ENCODE peak calls at places on chromosomes 13 and 19, in five cellular contexts. One of them, this sample, is unnamed.

GRCh38 chr13:114146173-114146572 is 13.8 kb upstream of the RASA3 start:
- DNase-seq in ovary: no peak
- DNase-seq in left cardiac atrium: no peak
- DNase-seq in kidney glomerular epithelial cell: no peak
- DNase-seq in activated naive CD4-positive, alpha-beta T cell treated with anti-CD3 and anti-CD28 coated beads for 36 hours: no peak
- DNase-seq in this sample: no peak

GRCh38 chr19:13094285-13094595 is 8.4 kb downstream of the LYL1 start:
- DNase-seq in left cardiac atrium: peak; percentile 35
- DNase-seq in activated naive CD4-positive, alpha-beta T cell treated with anti-CD3 and anti-CD28 coated beads for 36 hours: no peak
- DNase-seq in kidney glomerular epithelial cell: no peak
- DNase-seq in ovary: peak; percentile 63
- DNase-seq in this sample: no peak

GRCh38 chr19:48216933-48217332 is 38.8 kb downstream of the CARD8 start:
- DNase-seq in ovary: no peak
- DNase-seq in left cardiac atrium: no peak
- DNase-seq in kidney glomerular epithelial cell: no peak
- DNase-seq in activated naive CD4-positive, alpha-beta T cell treated with anti-CD3 and anti-CD28 coated beads for 36 hours: no peak
- DNase-seq in this sample: no peak

GRCh38 chr19:6685962-6686627 is 16.1 kb upstream of the TNFSF14 start:
- DNase-seq in kidney glomerular epithelial cell: no peak
- DNase-seq in left cardiac atrium: no peak
- DNase-seq in activated naive CD4-positive, alpha-beta T cell treated with anti-CD3 and anti-CD28 coated beads for 36 hours: no peak
- DNase-seq in ovary: no peak
- DNase-seq in this sample: no peak

GRCh38 chr19:4267101-4267900 is 11.8 kb upstream of the SHD start:
- DNase-seq in left cardiac atrium: peak; percentile 43
- DNase-seq in kidney glomerular epithelial cell: no peak
- DNase-seq in activated naive CD4-positive, alpha-beta T cell treated with anti-CD3 and anti-CD28 coated beads for 36 hours: peak; percentile 79
- DNase-seq in ovary: peak; percentile 65
- DNase-seq in this sample: peak; percentile 40

GRCh38 chr19:12840091-12841079 is 2.1 kb downstream of the MAST1 start:
- DNase-seq in kidney glomerular epithelial cell: peak; percentile 59
- DNase-seq in activated naive CD4-positive, alpha-beta T cell treated with anti-CD3 and anti-CD28 coated beads for 36 hours: peak; percentile 67
- DNase-seq in ovary: peak; percentile 64
- DNase-seq in left cardiac atrium: peak; percentile 64
- DNase-seq in this sample: peak; percentile 85

GRCh38 chr13:73268306-73268705 is 209.5 kb downstream of the KLF5 start:
- DNase-seq in ovary: no peak
- DNase-seq in activated naive CD4-positive, alpha-beta T cell treated with anti-CD3 and anti-CD28 coated beads for 36 hours: no peak
- DNase-seq in kidney glomerular epithelial cell: no peak
- DNase-seq in left cardiac atrium: no peak
- DNase-seq in this sample: peak; percentile 81

GRCh38 chr19:41308450-41309224 is 1.3 kb upstream of the CCDC97 start:
- DNase-seq in activated naive CD4-positive, alpha-beta T cell treated with anti-CD3 and anti-CD28 coated beads for 36 hours: peak; percentile 98
- DNase-seq in kidney glomerular epithelial cell: peak; percentile 82
- DNase-seq in ovary: peak; percentile 94
- DNase-seq in left cardiac atrium: peak; percentile 91
- DNase-seq in this sample: peak; percentile 90

GRCh38 chr13:31424130-31424729 is 224.5 kb downstream of the B3GLCT start:
- DNase-seq in kidney glomerular epithelial cell: peak; percentile 73
- DNase-seq in activated naive CD4-positive, alpha-beta T cell treated with anti-CD3 and anti-CD28 coated beads for 36 hours: peak; percentile 77
- DNase-seq in ovary: peak; percentile 74
- DNase-seq in left cardiac atrium: peak; percentile 78
- DNase-seq in this sample: peak; percentile 83

GRCh38 chr13:24050796-24051715 is 109.5 kb upstream of the SPATA13 start:
- DNase-seq in left cardiac atrium: no peak
- DNase-seq in ovary: no peak
- DNase-seq in activated naive CD4-positive, alpha-beta T cell treated with anti-CD3 and anti-CD28 coated beads for 36 hours: no peak
- DNase-seq in kidney glomerular epithelial cell: no peak
- DNase-seq in this sample: peak; percentile 57

GRCh38 chr13:27182844-27183497 is 11.4 kb upstream of the USP12 start:
- DNase-seq in activated naive CD4-positive, alpha-beta T cell treated with anti-CD3 and anti-CD28 coated beads for 36 hours: no peak
- DNase-seq in kidney glomerular epithelial cell: peak; percentile 36
- DNase-seq in ovary: no peak
- DNase-seq in left cardiac atrium: peak; percentile 76
- DNase-seq in this sample: peak; percentile 98

GRCh38 chr13:60788156-60788829 is 391.3 kb downstream of the TDRD3 start:
- DNase-seq in ovary: no peak
- DNase-seq in activated naive CD4-positive, alpha-beta T cell treated with anti-CD3 and anti-CD28 coated beads for 36 hours: no peak
- DNase-seq in left cardiac atrium: peak; percentile 37
- DNase-seq in kidney glomerular epithelial cell: no peak
- DNase-seq in this sample: no peak

GRCh38 chr19:58394821-58395219 is 636 bp upstream of the RNF225 start:
- DNase-seq in kidney glomerular epithelial cell: no peak
- DNase-seq in left cardiac atrium: no peak
- DNase-seq in activated naive CD4-positive, alpha-beta T cell treated with anti-CD3 and anti-CD28 coated beads for 36 hours: no peak
- DNase-seq in ovary: peak; percentile 28
- DNase-seq in this sample: peak; percentile 33

GRCh38 chr13:42094641-42095040 is 46.2 kb downstream of the DGKH start:
- DNase-seq in ovary: no peak
- DNase-seq in kidney glomerular epithelial cell: no peak
- DNase-seq in left cardiac atrium: no peak
- DNase-seq in activated naive CD4-positive, alpha-beta T cell treated with anti-CD3 and anti-CD28 coated beads for 36 hours: no peak
- DNase-seq in this sample: no peak

GRCh38 chr13:77986699-77987098 is 68.1 kb upstream of the EDNRB start:
- DNase-seq in ovary: no peak
- DNase-seq in kidney glomerular epithelial cell: no peak
- DNase-seq in activated naive CD4-positive, alpha-beta T cell treated with anti-CD3 and anti-CD28 coated beads for 36 hours: no peak
- DNase-seq in left cardiac atrium: no peak
- DNase-seq in this sample: no peak

GRCh38 chr19:5046339-5047039 is 77.6 kb downstream of the KDM4B start:
- DNase-seq in left cardiac atrium: no peak
- DNase-seq in activated naive CD4-positive, alpha-beta T cell treated with anti-CD3 and anti-CD28 coated beads for 36 hours: no peak
- DNase-seq in ovary: no peak
- DNase-seq in kidney glomerular epithelial cell: no peak
- DNase-seq in this sample: peak; percentile 78

GRCh38 chr19:49113762-49114629 is at the start of gene LIN7B:
- DNase-seq in activated naive CD4-positive, alpha-beta T cell treated with anti-CD3 and anti-CD28 coated beads for 36 hours: peak; percentile 65
- DNase-seq in kidney glomerular epithelial cell: peak; percentile 44
- DNase-seq in ovary: peak; percentile 82
- DNase-seq in left cardiac atrium: peak; percentile 76
- DNase-seq in this sample: peak; percentile 77

GRCh38 chr19:31448221-31448657 is 99.0 kb upstream of the TSHZ3 start:
- DNase-seq in kidney glomerular epithelial cell: no peak
- DNase-seq in left cardiac atrium: peak; percentile 76
- DNase-seq in ovary: peak; percentile 40
- DNase-seq in activated naive CD4-positive, alpha-beta T cell treated with anti-CD3 and anti-CD28 coated beads for 36 hours: no peak
- DNase-seq in this sample: peak; percentile 1

GRCh38 chr19:6710273-6711077 is 10.0 kb downstream of the C3 start:
- DNase-seq in activated naive CD4-positive, alpha-beta T cell treated with anti-CD3 and anti-CD28 coated beads for 36 hours: peak; percentile 25
- DNase-seq in left cardiac atrium: no peak
- DNase-seq in ovary: no peak
- DNase-seq in kidney glomerular epithelial cell: no peak
- DNase-seq in this sample: no peak

GRCh38 chr19:45470147-45471081 is 2.6 kb downstream of the FOSB start:
- DNase-seq in kidney glomerular epithelial cell: peak; percentile 84
- DNase-seq in activated naive CD4-positive, alpha-beta T cell treated with anti-CD3 and anti-CD28 coated beads for 36 hours: no peak
- DNase-seq in left cardiac atrium: no peak
- DNase-seq in ovary: peak; percentile 65
- DNase-seq in this sample: peak; percentile 98

GRCh38 chr19:13983213-13983889 is 22.8 kb downstream of the RFX1 start:
- DNase-seq in activated naive CD4-positive, alpha-beta T cell treated with anti-CD3 and anti-CD28 coated beads for 36 hours: no peak
- DNase-seq in kidney glomerular epithelial cell: no peak
- DNase-seq in left cardiac atrium: no peak
- DNase-seq in ovary: no peak
- DNase-seq in this sample: no peak

GRCh38 chr19:55923556-55923955 is 8.6 kb downstream of the NLRP13 start:
- DNase-seq in ovary: no peak
- DNase-seq in activated naive CD4-positive, alpha-beta T cell treated with anti-CD3 and anti-CD28 coated beads for 36 hours: no peak
- DNase-seq in kidney glomerular epithelial cell: no peak
- DNase-seq in left cardiac atrium: no peak
- DNase-seq in this sample: no peak

GRCh38 chr13:90154311-90154960 is 1193.1 kb upstream of the MIR17HG start:
- DNase-seq in kidney glomerular epithelial cell: no peak
- DNase-seq in activated naive CD4-positive, alpha-beta T cell treated with anti-CD3 and anti-CD28 coated beads for 36 hours: no peak
- DNase-seq in left cardiac atrium: no peak
- DNase-seq in ovary: no peak
- DNase-seq in this sample: peak; percentile 30

GRCh38 chr19:30682576-30683536 is 310.7 kb downstream of the ZNF536 start:
- DNase-seq in left cardiac atrium: peak; percentile 69
- DNase-seq in activated naive CD4-positive, alpha-beta T cell treated with anti-CD3 and anti-CD28 coated beads for 36 hours: peak; percentile 73
- DNase-seq in kidney glomerular epithelial cell: peak; percentile 51
- DNase-seq in ovary: peak; percentile 86
- DNase-seq in this sample: peak; percentile 58

GRCh38 chr19:48419158-48419920 is 25.9 kb downstream of the GRIN2D start:
- DNase-seq in ovary: peak; percentile 44
- DNase-seq in kidney glomerular epithelial cell: no peak
- DNase-seq in left cardiac atrium: peak; percentile 52
- DNase-seq in activated naive CD4-positive, alpha-beta T cell treated with anti-CD3 and anti-CD28 coated beads for 36 hours: peak; percentile 77
- DNase-seq in this sample: no peak

This sample was measured in kidney tubule cell.